ENCODE peak calls at places on chromosomes 12 and 14, in six cellular contexts. N is GM06990; C is epithelial cell of esophagus; P is AG10803; M is heart right ventricle; T is CD8-positive, alpha-beta T cell. F is an unnamed sample.

GRCh38 chr12:27151479-27151878 is 69.1 kb upstream of the C12orf71 start:
- DNase-seq in M (no peak), T (no peak), C (no peak), N (no peak), P (no peak), F (no peak)

GRCh38 chr12:91577586-91578539 is 395.2 kb upstream of the DCN start:
- DNase-seq in T (no peak), C (peak), M (no peak), N (no peak), P (peak), F (peak)

GRCh38 chr14:72753044-72753710 is 140.7 kb downstream of the DPF3 start:
- DNase-seq in T (no peak), N (no peak), C (no peak), P (no peak), M (no peak), F (no peak)

GRCh38 chr12:128944956-128945355 is 91.7 kb downstream of the GLT1D1 start:
- DNase-seq in N (no peak), P (no peak), T (no peak), C (no peak), M (no peak), F (no peak)

GRCh38 chr12:49912846-49913245 is 9.1 kb upstream of the FAIM2 start:
- DNase-seq in C (no peak), P (no peak), M (no peak), N (no peak), T (no peak), F (no peak)

GRCh38 chr14:25113394-25113793 is 63.4 kb upstream of the STXBP6 start:
- DNase-seq in M (no peak), P (no peak), T (no peak), C (no peak), N (no peak), F (no peak)

GRCh38 chr12:121214855-121215745 is 5.2 kb downstream of the P2RX4 start:
- DNase-seq in C (peak), M (no peak), P (peak), N (no peak), T (no peak), F (peak)

GRCh38 chr12:131547560-131547959 is 163.3 kb upstream of the SFSWAP start:
- DNase-seq in T (no peak), C (no peak), M (no peak), N (no peak), P (no peak), F (no peak)

GRCh38 chr14:104479901-104480300 is 99.7 kb upstream of the C14orf180 start:
- DNase-seq in T (no peak), P (no peak), M (no peak), N (no peak), C (no peak), F (no peak)

GRCh38 chr12:76329606-76330005 is 18.6 kb downstream of the BBS10 start:
- DNase-seq in M (no peak), N (no peak), T (no peak), C (no peak), P (no peak), F (no peak)

GRCh38 chr12:57896437-57897201 is 44.7 kb upstream of the ATP23 start:
- DNase-seq in C (peak), P (peak), N (no peak), M (peak), T (no peak), F (peak)

GRCh38 chr14:100304825-100305445 is 1.3 kb downstream of the SLC25A29 start:
- DNase-seq in T (peak), P (no peak), C (peak), N (no peak), M (peak), F (peak)

GRCh38 chr12:15131462-15131861 is 89.8 kb downstream of the RERG start:
- DNase-seq in T (no peak), P (peak), M (no peak), C (peak), N (no peak), F (no peak)

GRCh38 chr12:110577717-110578521 is 5.2 kb downstream of the PPTC7 start:
- DNase-seq in T (peak), M (no peak), C (peak), N (peak), P (peak), F (peak)

GRCh38 chr12:110579889-110580253 is 3.2 kb downstream of the PPTC7 start:
- DNase-seq in P (no peak), M (no peak), T (no peak), N (no peak), C (no peak), F (no peak)

GRCh38 chr12:110576504-110576903 is 6.6 kb downstream of the PPTC7 start:
- DNase-seq in M (no peak), P (no peak), C (no peak), T (no peak), N (no peak), F (no peak)

GRCh38 chr12:110579239-110579888 is 3.8 kb downstream of the PPTC7 start:
- DNase-seq in T (peak), N (no peak), P (no peak), M (no peak), C (no peak), F (no peak)

GRCh38 chr12:110578522-110579238 is 4.4 kb downstream of the PPTC7 start:
- DNase-seq in P (no peak), M (no peak), T (peak), N (peak), C (peak), F (no peak)
- H3K4me3 ChIP-seq in P (no peak), M (no peak), T (peak), N (peak), C (no peak), F (no peak)

GRCh38 chr12:123364532-123365140 is at the start of gene SBNO1:
- DNase-seq in C (peak), P (peak), T (peak), M (peak), N (peak), F (peak)
- TF ChIP-seq CTCF in C (no peak), P (no peak), T (no peak), M (no peak), N (no peak), F (no peak)

GRCh38 chr14:103123634-103124500 is 606 bp downstream of the TNFAIP2 start:
- DNase-seq in P (peak), M (peak), C (peak), N (no peak), T (no peak), F (peak)
- H3K4me3 ChIP-seq in P (peak), M (peak), C (no peak), N (peak), T (no peak), F (no peak)

GRCh38 chr14:65103150-65103760 is 938 bp upstream of the MAX start:
- DNase-seq in M (no peak), T (no peak), N (no peak), P (peak), C (no peak), F (no peak)
- TF ChIP-seq CTCF in M (no peak), T (no peak), N (peak), P (peak), C (peak), F (no peak)